ENCODE peak calls at places on chromosomes 16 and 17, in seven cellular contexts. K is iPS-NIHi11; X is mucosa of gallbladder; I is stimulated activated effector memory CD8-positive, alpha-beta T cell treated with anti-CD3 and anti-CD28 coated beads, Interleukin-12 subunit alpha, Interleukin-12 subunit beta, amount 100 ng/mL, for 72 hours; N is T1000; M is RCC 7860; R is hepatic stellate cell. O is an unnamed sample.

GRCh38 chr17:82661717-82662683 is 13.8 kb upstream of the WDR45B start:
- DNase-seq in R (no peak), M (no peak), X (no peak), N (no peak), K (no peak), I (no peak), O (no peak)

GRCh38 chr16:52453661-52454060 is 93.3 kb downstream of the TOX3 start:
- DNase-seq in I (no peak), X (no peak), K (no peak), R (no peak), M (no peak), N (no peak), O (no peak)

GRCh38 chr17:55177159-55177913 is 87.4 kb upstream of the HLF start:
- DNase-seq in X (no peak), K (peak), M (no peak), N (no peak), I (no peak), R (no peak), O (no peak)

GRCh38 chr17:55314784-55315491 is 50.2 kb downstream of the HLF start:
- DNase-seq in X (no peak), I (no peak), R (no peak), N (no peak), M (no peak), K (no peak), O (no peak)

GRCh38 chr17:9432867-9433495 is 142.6 kb downstream of the STX8 start:
- DNase-seq in M (no peak), N (no peak), I (no peak), X (no peak), R (no peak), K (no peak), O (no peak)

GRCh38 chr17:41339571-41340169 is 11.0 kb downstream of the KRT33A start:
- DNase-seq in R (no peak), M (no peak), K (no peak), I (no peak), N (no peak), X (no peak), O (no peak)

GRCh38 chr16:12896562-12896961 is 4.8 kb upstream of the SHISA9 start:
- DNase-seq in R (no peak), I (no peak), X (no peak), K (peak), M (peak), N (no peak), O (no peak)

GRCh38 chr17:310111-311010 is 42.2 kb downstream of the RPH3AL start:
- DNase-seq in M (no peak), R (no peak), K (no peak), N (no peak), X (no peak), I (no peak), O (no peak)

GRCh38 chr16:85641776-85642176 is 28.7 kb downstream of the GSE1 start:
- DNase-seq in X (peak), M (no peak), R (no peak), N (no peak), I (no peak), K (no peak), O (no peak)

GRCh38 chr16:80666378-80667257 is 125.8 kb downstream of the DYNLRB2 start:
- DNase-seq in K (no peak), X (no peak), I (no peak), M (no peak), N (no peak), R (no peak), O (no peak)

GRCh38 chr16:25108054-25108453 is 3.5 kb upstream of the LCMT1 start:
- DNase-seq in K (no peak), I (no peak), N (no peak), X (no peak), M (no peak), R (no peak), O (peak)

GRCh38 chr17:16989230-16989952 is 17.5 kb upstream of the TNFRSF13B start:
- DNase-seq in R (no peak), X (no peak), K (no peak), I (no peak), M (no peak), N (no peak), O (no peak)

GRCh38 chr17:444879-445454 is 92.4 kb upstream of the RPH3AL start:
- DNase-seq in R (no peak), X (no peak), K (no peak), I (no peak), M (no peak), N (no peak), O (no peak)

GRCh38 chr16:4846503-4846900 is 586 bp downstream of the GLYR1 start:
- DNase-seq in I (no peak), K (peak), N (no peak), M (peak), R (peak), X (peak), O (no peak)

GRCh38 chr17:79842656-79843474 is 3.6 kb upstream of the CBX4 start:
- DNase-seq in R (no peak), K (no peak), N (no peak), X (no peak), I (no peak), M (no peak), O (no peak)

GRCh38 chr17:42676424-42677011 is at the start of gene PLEKHH3:
- DNase-seq in R (peak), K (no peak), N (no peak), M (peak), I (no peak), X (no peak), O (no peak)

GRCh38 chr17:16936536-16937310 is 35.2 kb downstream of the TNFRSF13B start:
- DNase-seq in N (no peak), X (no peak), R (no peak), I (no peak), M (no peak), K (no peak), O (no peak)

GRCh38 chr16:67391424-67392300 is 1.6 kb downstream of the TPPP3 start:
- DNase-seq in R (no peak), M (no peak), I (no peak), K (no peak), X (no peak), N (no peak), O (peak)

GRCh38 chr16:88504489-88505404 is 51.7 kb downstream of the ZFPM1 start:
- DNase-seq in N (no peak), K (no peak), R (no peak), I (no peak), M (no peak), X (peak), O (no peak)

GRCh38 chr17:2084766-2085647 is 30.1 kb downstream of the HIC1 start:
- DNase-seq in X (peak), M (no peak), I (no peak), N (no peak), R (no peak), K (no peak), O (peak)

GRCh38 chr17:30225919-30226553 is 9.5 kb downstream of the SLC6A4 start:
- DNase-seq in K (no peak), X (no peak), M (no peak), N (no peak), I (no peak), R (no peak), O (no peak)

GRCh38 chr17:67469208-67469980 is 92.3 kb downstream of the PITPNC1 start:
- DNase-seq in X (peak), N (no peak), R (peak), M (no peak), I (no peak), K (no peak), O (no peak)

GRCh38 chr16:1020591-1020990 is 39.0 kb downstream of the SOX8 start:
- DNase-seq in X (no peak), R (no peak), M (no peak), N (no peak), K (no peak), I (no peak), O (no peak)

GRCh38 chr16:78045865-78046581 is 23.7 kb downstream of the CLEC3A start:
- DNase-seq in K (peak), R (peak), I (peak), M (no peak), N (peak), X (peak), O (no peak)

GRCh38 chr16:25033852-25034251 is 18.7 kb upstream of the ARHGAP17 start:
- DNase-seq in X (no peak), I (no peak), N (no peak), K (no peak), R (peak), M (peak), O (no peak)

GRCh38 chr17:6924121-6924676 is 71.7 kb upstream of the ALOX12 start:
- DNase-seq in M (no peak), K (no peak), X (no peak), I (no peak), N (no peak), R (no peak), O (no peak)

O was measured in DMS153.